ENCODE peak calls at places on chromosomes 3 and 15, in eight cellular contexts. Z is IMR-90, N is NB4, Q is heart left ventricle, X is ovary, Y is uterus, L is stomach, G is testis. F is an unnamed sample.
A peak's percentile ranks its signal among the peaks of the same experiment; 100 is the strongest.

GRCh38 chr3:195751584-195751983 is 30.8 kb downstream of the MUC20 start:
- DNase-seq in Z (no peak), N (no peak), Q (no peak), X (no peak), Y (no peak), L (no peak), G (no peak), F (no peak)

GRCh38 chr15:38050529-38050928 is 116.1 kb downstream of the TMCO5A start:
- DNase-seq in Z (peak; percentile 69), N (peak; percentile 3), Q (no peak), X (no peak), Y (no peak), L (no peak), G (no peak), F (no peak)

GRCh38 chr3:141279074-141279945 is 47.7 kb downstream of the PXYLP1 start:
- DNase-seq in Z (peak; percentile 50), N (peak; percentile 44), Q (no peak), X (no peak), Y (no peak), L (no peak), G (no peak), F (peak; percentile 16)

GRCh38 chr3:196270499-196270898 is 17.0 kb downstream of the PCYT1A start:
- DNase-seq in Z (no peak), N (no peak), Q (no peak), X (no peak), Y (no peak), L (no peak), G (no peak), F (no peak)

GRCh38 chr15:60523056-60523455 is 44.1 kb upstream of the ICE2 start:
- DNase-seq in Z (peak; percentile 80), N (no peak), Q (no peak), X (no peak), Y (no peak), L (no peak), G (no peak), F (no peak)

GRCh38 chr3:190382082-190382481 is 5.9 kb upstream of the CLDN16 start:
- DNase-seq in Z (peak; percentile 69), N (no peak), Q (no peak), X (no peak), Y (no peak), L (no peak), G (no peak), F (no peak)

GRCh38 chr15:77988386-77989301 is 88.9 kb downstream of the TBC1D2B start:
- DNase-seq in Z (no peak), N (no peak), Q (no peak), X (peak; percentile 23), Y (no peak), L (no peak), G (no peak), F (no peak)

GRCh38 chr3:143972155-143972494 is 502 bp downstream of the DIPK2A start:
- DNase-seq in Z (no peak), N (no peak), Q (no peak), X (no peak), Y (no peak), L (no peak), G (no peak), F (no peak)

GRCh38 chr15:96230557-96231181 is 99.8 kb upstream of the NR2F2 start:
- DNase-seq in Z (peak; percentile 72), N (no peak), Q (no peak), X (no peak), Y (no peak), L (no peak), G (no peak), F (no peak)

GRCh38 chr3:62374375-62374876 is 1.1 kb upstream of the FEZF2 start:
- DNase-seq in Z (peak; percentile 6), N (no peak), Q (no peak), X (no peak), Y (no peak), L (no peak), G (no peak), F (no peak)

GRCh38 chr3:55085231-55085630 is 157.4 kb upstream of the LRTM1 start:
- DNase-seq in Z (no peak), N (no peak), Q (no peak), X (no peak), Y (no peak), L (no peak), G (no peak), F (no peak)

GRCh38 chr15:61621865-61622264 is 392.8 kb upstream of the RORA start:
- DNase-seq in Z (no peak), N (no peak), Q (no peak), X (no peak), Y (no peak), L (no peak), G (no peak), F (no peak)

GRCh38 chr3:20105513-20106280 is 65.5 kb downstream of the KAT2B start:
- DNase-seq in Z (no peak), N (no peak), Q (no peak), X (no peak), Y (no peak), L (no peak), G (no peak), F (no peak)

GRCh38 chr15:65054333-65055200 is 9.4 kb downstream of the SLC51B start:
- DNase-seq in Z (peak; percentile 68), N (peak; percentile 73), Q (peak; percentile 86), X (peak; percentile 77), Y (peak; percentile 75), L (peak; percentile 80), G (peak; percentile 83), F (peak; percentile 76)

GRCh38 chr3:186722457-186722856 is 5.3 kb downstream of the KNG1 start:
- DNase-seq in Z (no peak), N (peak; percentile 7), Q (no peak), X (no peak), Y (no peak), L (no peak), G (no peak), F (peak; percentile 7)

GRCh38 chr15:60462027-60462426 is 16.9 kb downstream of the ICE2 start:
- DNase-seq in Z (peak; percentile 11), N (no peak), Q (no peak), X (no peak), Y (no peak), L (no peak), G (no peak), F (no peak)

GRCh38 chr15:20295238-20295811 is 246.3 kb downstream of the GOLGA6L6 start:
- DNase-seq in Z (no peak), N (no peak), Q (no peak), X (no peak), Y (no peak), L (no peak), G (peak; percentile 34), F (no peak)

GRCh38 chr3:40079203-40079844 is 230.2 kb upstream of the EIF1B start:
- DNase-seq in Z (peak; percentile 8), N (no peak), Q (no peak), X (no peak), Y (no peak), L (no peak), G (no peak), F (no peak)

GRCh38 chr3:159650751-159651150 is 337.9 kb upstream of the IL12A start:
- DNase-seq in Z (no peak), N (no peak), Q (no peak), X (no peak), Y (no peak), L (no peak), G (no peak), F (no peak)

GRCh38 chr3:148991219-148992026 is at the start of gene GYG1:
- DNase-seq in Z (peak; percentile 80), N (peak; percentile 89), Q (peak; percentile 92), X (peak; percentile 87), Y (peak; percentile 81), L (peak; percentile 85), G (peak; percentile 90), F (peak; percentile 90)
- TF ChIP-seq POLR2A in Z (peak; percentile 89), N (peak; percentile 70), Q (no peak), X (peak; percentile 85), Y (peak; percentile 59), L (no peak), G (no peak), F (peak; percentile 63)

GRCh38 chr15:49122541-49123062 is 32.8 kb downstream of the COPS2 start:
- DNase-seq in Z (no peak), N (no peak), Q (no peak), X (no peak), Y (no peak), L (no peak), G (no peak), F (no peak)

GRCh38 chr15:49121901-49122300 is 33.5 kb downstream of the COPS2 start:
- DNase-seq in Z (no peak), N (no peak), Q (no peak), X (no peak), Y (no peak), L (no peak), G (no peak), F (no peak)

DNA sequence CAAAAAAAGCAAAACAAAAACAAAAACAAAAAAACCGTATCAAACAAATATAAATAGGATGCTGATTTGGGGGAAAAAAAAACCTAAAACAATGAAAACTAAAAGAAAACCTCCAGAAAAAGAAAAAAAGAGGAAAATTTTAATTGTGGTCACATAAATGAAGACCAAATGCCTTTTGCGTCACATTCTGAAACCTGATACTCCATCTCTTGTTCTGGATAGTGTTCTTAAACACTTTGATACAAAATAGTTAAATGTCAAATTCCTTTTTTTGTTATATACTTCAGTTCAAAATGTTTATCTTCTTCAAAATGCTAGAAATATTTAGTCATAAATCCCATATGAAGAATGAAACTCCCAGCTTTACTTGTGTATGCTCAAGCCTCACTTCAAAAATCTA is 31.0 kb downstream of the COPS2 start:
- DNase-seq in Z (peak; percentile 27), N (no peak), Q (no peak), X (no peak), Y (no peak), L (no peak), G (no peak), F (no peak)
- TF ChIP-seq POLR2A in Z (no peak), N (no peak), Q (no peak), X (no peak), Y (no peak), L (no peak), G (no peak), F (no peak)

GRCh38 chr15:41773332-41773728 is 954 bp upstream of the MAPKBP1 start:
- DNase-seq in Z (no peak), N (peak; percentile 36), Q (no peak), X (no peak), Y (no peak), L (no peak), G (no peak), F (no peak)

GRCh38 chr15:41774062-41774872 is at the start of gene MAPKBP1:
- DNase-seq in Z (peak; percentile 98), N (peak; percentile 99), Q (peak; percentile 98), X (peak; percentile 97), Y (peak; percentile 95), L (peak; percentile 98), G (peak; percentile 98), F (peak; percentile 99)

GRCh38 chr15:41772720-41773331 is 1.5 kb upstream of the MAPKBP1 start:
- DNase-seq in Z (peak; percentile 80), N (peak; percentile 83), Q (no peak), X (peak; percentile 61), Y (peak; percentile 49), L (peak; percentile 59), G (peak; percentile 66), F (peak; percentile 75)

GRCh38 chr15:41774873-41775417 is 661 bp downstream of the MAPKBP1 start:
- DNase-seq in Z (no peak), N (no peak), Q (no peak), X (no peak), Y (no peak), L (no peak), G (no peak), F (no peak)

GRCh38 chr15:41773729-41774061 is 589 bp upstream of the MAPKBP1 start:
- DNase-seq in Z (no peak), N (no peak), Q (no peak), X (no peak), Y (no peak), L (no peak), G (no peak), F (no peak)
- TF ChIP-seq POLR2A in Z (no peak), N (no peak), Q (no peak), X (no peak), Y (no peak), L (no peak), G (no peak), F (no peak)

GRCh38 chr3:112115806-112116383 is 17.2 kb downstream of the GCSAM start:
- DNase-seq in Z (no peak), N (no peak), Q (no peak), X (no peak), Y (no peak), L (no peak), G (no peak), F (no peak)
- TF ChIP-seq POLR2A in Z (no peak), N (no peak), Q (no peak), X (no peak), Y (no peak), L (no peak), G (no peak), F (no peak)

F was measured in erythroblast.